ENCODE peak calls at places on chromosomes 2 and 18, in six cellular contexts. W is glomerular endothelial cell, U is mucosa of descending colon, D is tibial artery, T is lung, L is EL. A is an unnamed sample.

GRCh38 chr2:114001936-114002335 is 112.0 kb downstream of the ACTR3 start:
- DNase-seq in W (no peak), U (no peak), D (no peak), T (no peak), L (no peak), A (no peak)

GRCh38 chr18:9539283-9539682 is 64.0 kb downstream of the RALBP1 start:
- DNase-seq in W (peak), U (no peak), D (no peak), T (no peak), L (peak), A (no peak)

GRCh38 chr18:11983592-11983991 is 2.3 kb downstream of the IMPA2 start:
- DNase-seq in W (no peak), U (peak), D (peak), T (no peak), L (no peak), A (no peak)

GRCh38 chr2:226487573-226487972 is 312.0 kb downstream of the IRS1 start:
- DNase-seq in W (no peak), U (no peak), D (no peak), T (no peak), L (no peak), A (no peak)

GRCh38 chr18:46621871-46622270 is 35.1 kb downstream of the LOXHD1 start:
- DNase-seq in W (no peak), U (no peak), D (no peak), T (no peak), L (no peak), A (no peak)

GRCh38 chr2:54482725-54483124 is 26.6 kb downstream of the SPTBN1 start:
- DNase-seq in W (no peak), U (peak), D (peak), T (no peak), L (peak), A (no peak)

GRCh38 chr2:12982149-12982584 is 265.4 kb downstream of the TRIB2 start:
- DNase-seq in W (peak), U (no peak), D (no peak), T (no peak), L (peak), A (no peak)

GRCh38 chr2:47429795-47430194 is 26.8 kb downstream of the MSH2 start:
- DNase-seq in W (no peak), U (no peak), D (no peak), T (no peak), L (peak), A (no peak)

GRCh38 chr2:22855761-22856184 is 529.2 kb upstream of the KLHL29 start:
- DNase-seq in W (no peak), U (no peak), D (no peak), T (no peak), L (no peak), A (no peak)

GRCh38 chr2:46669996-46670793 is 190.8 kb downstream of the TMEM247 start:
- DNase-seq in W (no peak), U (no peak), D (no peak), T (no peak), L (peak), A (no peak)

GRCh38 chr2:147293958-147294824 is 550.6 kb upstream of the ACVR2A start:
- DNase-seq in W (no peak), U (no peak), D (no peak), T (no peak), L (no peak), A (no peak)

GRCh38 chr2:124018894-124019293 is 6.2 kb upstream of the CNTNAP5 start:
- DNase-seq in W (no peak), U (no peak), D (no peak), T (no peak), L (no peak), A (no peak)

GRCh38 chr2:144004742-144005141 is 515.2 kb downstream of the ZEB2 start:
- DNase-seq in W (no peak), U (no peak), D (no peak), T (no peak), L (no peak), A (no peak)

GRCh38 chr2:234491897-234492296 is 5.0 kb downstream of the ARL4C start:
- DNase-seq in W (no peak), U (no peak), D (no peak), T (no peak), L (no peak), A (no peak)